ENCODE peak calls at places on chromosome 10, in five cellular contexts. One of them, this sample, is unnamed.

GRCh38 chr10:28432210-28432676 is 100.7 kb upstream of the WAC start:
- DNase-seq in posterior cingulate gyrus: peak; percentile 41
- DNase-seq in CD8-positive, alpha-beta memory T cell: no peak
- DNase-seq in body of pancreas: peak; percentile 74
- DNase-seq in fibroblast of pulmonary artery: peak; percentile 79
- DNase-seq in this sample: peak; percentile 59

GRCh38 chr10:77405771-77406241 is 231.8 kb downstream of the KCNMA1 start:
- DNase-seq in posterior cingulate gyrus: peak; percentile 22
- DNase-seq in CD8-positive, alpha-beta memory T cell: no peak
- DNase-seq in body of pancreas: peak; percentile 95
- DNase-seq in fibroblast of pulmonary artery: peak; percentile 60
- DNase-seq in this sample: peak; percentile 90

GRCh38 chr10:60883187-60883586 is 60.8 kb downstream of the RHOBTB1 start:
- DNase-seq in posterior cingulate gyrus: peak; percentile 15
- DNase-seq in CD8-positive, alpha-beta memory T cell: no peak
- DNase-seq in body of pancreas: peak; percentile 38
- DNase-seq in fibroblast of pulmonary artery: peak; percentile 54
- DNase-seq in this sample: peak; percentile 22

GRCh38 chr10:34333513-34333912 is 481.6 kb downstream of the PARD3 start:
- DNase-seq in posterior cingulate gyrus: no peak
- DNase-seq in CD8-positive, alpha-beta memory T cell: no peak
- DNase-seq in body of pancreas: peak; percentile 32
- DNase-seq in fibroblast of pulmonary artery: peak; percentile 56
- DNase-seq in this sample: peak; percentile 14

GRCh38 chr10:1208376-1209311 is 152.5 kb downstream of the WDR37 start:
- DNase-seq in posterior cingulate gyrus: no peak
- DNase-seq in CD8-positive, alpha-beta memory T cell: no peak
- DNase-seq in body of pancreas: no peak
- DNase-seq in fibroblast of pulmonary artery: no peak
- DNase-seq in this sample: no peak

GRCh38 chr10:33117816-33118215 is 159.8 kb upstream of the ITGB1 start:
- DNase-seq in posterior cingulate gyrus: no peak
- DNase-seq in CD8-positive, alpha-beta memory T cell: peak; percentile 60
- DNase-seq in body of pancreas: no peak
- DNase-seq in fibroblast of pulmonary artery: no peak
- DNase-seq in this sample: no peak

GRCh38 chr10:113015201-113015600 is 65.2 kb downstream of the TCF7L2 start:
- DNase-seq in posterior cingulate gyrus: no peak
- DNase-seq in CD8-positive, alpha-beta memory T cell: no peak
- DNase-seq in body of pancreas: no peak
- DNase-seq in fibroblast of pulmonary artery: no peak
- DNase-seq in this sample: no peak

GRCh38 chr10:122181055-122181732 is 89.9 kb upstream of the BTBD16 start:
- DNase-seq in posterior cingulate gyrus: no peak
- DNase-seq in CD8-positive, alpha-beta memory T cell: no peak
- DNase-seq in body of pancreas: no peak
- DNase-seq in fibroblast of pulmonary artery: peak; percentile 45
- DNase-seq in this sample: peak; percentile 51

GRCh38 chr10:86942441-86943315 is 14.7 kb downstream of the MMRN2 start:
- DNase-seq in posterior cingulate gyrus: no peak
- DNase-seq in CD8-positive, alpha-beta memory T cell: no peak
- DNase-seq in body of pancreas: no peak
- DNase-seq in fibroblast of pulmonary artery: no peak
- DNase-seq in this sample: no peak

GRCh38 chr10:30422981-30423654 is 10.9 kb upstream of the MAP3K8 start:
- DNase-seq in posterior cingulate gyrus: no peak
- DNase-seq in CD8-positive, alpha-beta memory T cell: no peak
- DNase-seq in body of pancreas: peak; percentile 25
- DNase-seq in fibroblast of pulmonary artery: peak; percentile 84
- DNase-seq in this sample: peak; percentile 70

GRCh38 chr10:124741922-124742417 is 2.2 kb downstream of the FAM53B start:
- DNase-seq in posterior cingulate gyrus: no peak
- DNase-seq in CD8-positive, alpha-beta memory T cell: no peak
- DNase-seq in body of pancreas: no peak
- DNase-seq in fibroblast of pulmonary artery: no peak
- DNase-seq in this sample: no peak

GRCh38 chr10:61750943-61751471 is 88.3 kb downstream of the CABCOCO1 start:
- DNase-seq in posterior cingulate gyrus: peak; percentile 48
- DNase-seq in CD8-positive, alpha-beta memory T cell: peak; percentile 37
- DNase-seq in body of pancreas: peak; percentile 80
- DNase-seq in fibroblast of pulmonary artery: peak; percentile 78
- DNase-seq in this sample: peak; percentile 81

GRCh38 chr10:92239600-92240288 is 51.1 kb downstream of the CPEB3 start:
- DNase-seq in posterior cingulate gyrus: peak; percentile 72
- DNase-seq in CD8-positive, alpha-beta memory T cell: peak; percentile 7
- DNase-seq in body of pancreas: peak; percentile 59
- DNase-seq in fibroblast of pulmonary artery: peak; percentile 45
- DNase-seq in this sample: peak; percentile 12

GRCh38 chr10:97798958-97799565 is 27.3 kb upstream of the SFRP5 start:
- DNase-seq in posterior cingulate gyrus: no peak
- DNase-seq in CD8-positive, alpha-beta memory T cell: no peak
- DNase-seq in body of pancreas: no peak
- DNase-seq in fibroblast of pulmonary artery: no peak
- DNase-seq in this sample: no peak

GRCh38 chr10:88089498-88089897 is 226.1 kb downstream of the PTEN start:
- DNase-seq in posterior cingulate gyrus: no peak
- DNase-seq in CD8-positive, alpha-beta memory T cell: no peak
- DNase-seq in body of pancreas: peak; percentile 93
- DNase-seq in fibroblast of pulmonary artery: no peak
- DNase-seq in this sample: no peak

GRCh38 chr10:45154481-45154880 is 153.8 kb downstream of the ZNF22 start:
- DNase-seq in posterior cingulate gyrus: no peak
- DNase-seq in CD8-positive, alpha-beta memory T cell: no peak
- DNase-seq in body of pancreas: no peak
- DNase-seq in fibroblast of pulmonary artery: peak; percentile 39
- DNase-seq in this sample: no peak

GRCh38 chr10:17873946-17874345 is 64.8 kb downstream of the MRC1 start:
- DNase-seq in posterior cingulate gyrus: no peak
- DNase-seq in CD8-positive, alpha-beta memory T cell: no peak
- DNase-seq in body of pancreas: no peak
- DNase-seq in fibroblast of pulmonary artery: no peak
- DNase-seq in this sample: no peak

GRCh38 chr10:97788552-97789442 is 17.0 kb upstream of the SFRP5 start:
- DNase-seq in posterior cingulate gyrus: no peak
- DNase-seq in CD8-positive, alpha-beta memory T cell: no peak
- DNase-seq in body of pancreas: peak; percentile 93
- DNase-seq in fibroblast of pulmonary artery: peak; percentile 4
- DNase-seq in this sample: no peak

GRCh38 chr10:3248526-3249255 is 76.1 kb upstream of the PITRM1 start:
- DNase-seq in posterior cingulate gyrus: no peak
- DNase-seq in CD8-positive, alpha-beta memory T cell: no peak
- DNase-seq in body of pancreas: no peak
- DNase-seq in fibroblast of pulmonary artery: peak; percentile 88
- DNase-seq in this sample: peak; percentile 88

GRCh38 chr10:18793951-18794350 is 134.7 kb downstream of the ARL5B start:
- DNase-seq in posterior cingulate gyrus: no peak
- DNase-seq in CD8-positive, alpha-beta memory T cell: no peak
- DNase-seq in body of pancreas: no peak
- DNase-seq in fibroblast of pulmonary artery: peak; percentile 29
- DNase-seq in this sample: peak; percentile 6

GRCh38 chr10:110426294-110427153 is 71.2 kb upstream of the DUSP5 start:
- DNase-seq in posterior cingulate gyrus: no peak
- DNase-seq in CD8-positive, alpha-beta memory T cell: no peak
- DNase-seq in body of pancreas: peak; percentile 34
- DNase-seq in fibroblast of pulmonary artery: peak; percentile 77
- DNase-seq in this sample: no peak

GRCh38 chr10:42783181-42783549 is 570 bp downstream of the BMS1 start:
- DNase-seq in posterior cingulate gyrus: no peak
- DNase-seq in CD8-positive, alpha-beta memory T cell: no peak
- DNase-seq in body of pancreas: no peak
- DNase-seq in fibroblast of pulmonary artery: peak; percentile 77
- DNase-seq in this sample: peak; percentile 71